ENCODE peak calls at places on chromosomes 1 and 21, in seven cellular contexts. S is HCT116, H is SK-N-SH, J is K562, A is HepG2, N is GM12878, O is H1. P is an unnamed sample.

GRCh38 chr1:198699167-198700015 is 60.6 kb downstream of the PTPRC start:
- DNase-seq in S (peak), H (no peak), J (peak), A (peak), N (no peak), O (peak), P (peak)

GRCh38 chr1:36889478-36889845 is 144.9 kb downstream of the GRIK3 start:
- DNase-seq in S (no peak), H (no peak), J (no peak), A (no peak), N (no peak), O (peak), P (no peak)

GRCh38 chr1:200183637-200184036 is 156.1 kb downstream of the NR5A2 start:
- DNase-seq in S (no peak), H (no peak), J (no peak), A (no peak), N (no peak), O (no peak), P (no peak)

GRCh38 chr1:120179420-120180348 is 3.4 kb upstream of the SEC22B start:
- DNase-seq in S (no peak), H (peak), J (peak), A (no peak), N (no peak), O (peak), P (peak)

GRCh38 chr1:17952506-17952905 is 155.1 kb upstream of the IGSF21 start:
- DNase-seq in S (no peak), H (no peak), J (no peak), A (no peak), N (no peak), O (no peak), P (no peak)

GRCh38 chr1:235067396-235068154 is 61.1 kb downstream of the TOMM20 start:
- DNase-seq in S (peak), H (no peak), J (no peak), A (peak), N (no peak), O (no peak), P (peak)

GRCh38 chr1:83999316-83999819 is 436 bp upstream of the TTLL7 start:
- DNase-seq in S (peak), H (no peak), J (peak), A (peak), N (no peak), O (no peak), P (peak)

GRCh38 chr1:25083481-25084345 is 148.6 kb downstream of the SYF2 start:
- DNase-seq in S (no peak), H (no peak), J (no peak), A (no peak), N (no peak), O (no peak), P (no peak)

GRCh38 chr1:35971601-35972000 is 40.7 kb downstream of the AGO3 start:
- DNase-seq in S (no peak), H (no peak), J (no peak), A (no peak), N (no peak), O (no peak), P (no peak)

GRCh38 chr1:102174259-102174863 is 177.6 kb upstream of the OLFM3 start:
- DNase-seq in S (no peak), H (no peak), J (peak), A (peak), N (no peak), O (peak), P (peak)

GRCh38 chr1:112496290-112496689 is 12.5 kb upstream of the WNT2B start:
- DNase-seq in S (no peak), H (no peak), J (no peak), A (no peak), N (no peak), O (no peak), P (no peak)

GRCh38 chr1:170247751-170248521 is 102.2 kb downstream of the NTMT2 start:
- DNase-seq in S (no peak), H (no peak), J (no peak), A (no peak), N (peak), O (no peak), P (no peak)

GRCh38 chr1:12473596-12474329 is 144.2 kb downstream of the DHRS3 start:
- DNase-seq in S (no peak), H (no peak), J (no peak), A (no peak), N (no peak), O (no peak), P (no peak)

GRCh38 chr1:215082532-215083407 is at the start of gene KCNK2:
- DNase-seq in S (no peak), H (peak), J (no peak), A (no peak), N (no peak), O (peak), P (peak)

GRCh38 chr1:231986631-231987291 is 360.2 kb downstream of the DISC1 start:
- DNase-seq in S (no peak), H (peak), J (no peak), A (no peak), N (no peak), O (no peak), P (no peak)

GRCh38 chr1:22750671-22751016 is 40.0 kb downstream of the EPHB2 start:
- DNase-seq in S (no peak), H (no peak), J (no peak), A (no peak), N (no peak), O (no peak), P (peak)

GRCh38 chr1:200282497-200283122 is 127.2 kb downstream of the ZNF281 start:
- DNase-seq in S (no peak), H (no peak), J (no peak), A (no peak), N (no peak), O (no peak), P (no peak)

GRCh38 chr1:66446261-66447001 is 87.5 kb upstream of the SGIP1 start:
- DNase-seq in S (peak), H (peak), J (peak), A (peak), N (peak), O (no peak), P (peak)

GRCh38 chr1:58841455-58841854 is 57.6 kb upstream of the JUN start:
- DNase-seq in S (no peak), H (no peak), J (peak), A (no peak), N (no peak), O (no peak), P (peak)

GRCh38 chr1:78843111-78843908 is 163.2 kb downstream of the ADGRL4 start:
- DNase-seq in S (no peak), H (no peak), J (no peak), A (no peak), N (no peak), O (no peak), P (no peak)

GRCh38 chr21:33543505-33544129 is 779 bp downstream of the SON start:
- DNase-seq in S (no peak), H (no peak), J (no peak), A (no peak), N (no peak), O (no peak), P (no peak)

GRCh38 chr1:183512450-183512849 is 40.2 kb downstream of the SMG7 start:
- DNase-seq in S (no peak), H (no peak), J (no peak), A (no peak), N (no peak), O (no peak), P (no peak)

GRCh38 chr1:24503870-24504523 is 1.4 kb downstream of the RCAN3 start:
- DNase-seq in S (no peak), H (no peak), J (no peak), A (no peak), N (no peak), O (no peak), P (no peak)

GRCh38 chr1:232837085-232837484 is 31.9 kb downstream of the MAP10 start:
- DNase-seq in S (no peak), H (no peak), J (no peak), A (no peak), N (no peak), O (no peak), P (no peak)

GRCh38 chr1:10217748-10218441 is 7.5 kb downstream of the KIF1B start:
- DNase-seq in S (no peak), H (no peak), J (no peak), A (no peak), N (no peak), O (no peak), P (no peak)

GRCh38 chr1:3690282-3691065 is 38.2 kb downstream of the TP73 start:
- DNase-seq in S (no peak), H (no peak), J (no peak), A (no peak), N (no peak), O (no peak), P (no peak)

GRCh38 chr1:197736689-197737088 is 38.6 kb downstream of the DENND1B start:
- DNase-seq in S (no peak), H (no peak), J (no peak), A (no peak), N (no peak), O (no peak), P (peak)

GRCh38 chr21:44267655-44268142 is 6.0 kb upstream of the DNMT3L start:
- DNase-seq in S (no peak), H (no peak), J (peak), A (peak), N (peak), O (peak), P (no peak)

GRCh38 chr1:154970631-154971340 is at the start of gene SHC1:
- DNase-seq in S (no peak), H (peak), J (peak), A (peak), N (no peak), O (peak), P (peak)

GRCh38 chr1:59445040-59445439 is 148.1 kb downstream of the FGGY start:
- DNase-seq in S (no peak), H (no peak), J (no peak), A (no peak), N (no peak), O (no peak), P (peak)

GRCh38 chr1:40981702-40982448 is 2.4 kb downstream of the CTPS1 start:
- DNase-seq in S (no peak), H (no peak), J (no peak), A (no peak), N (no peak), O (no peak), P (no peak)

GRCh38 chr1:47948126-47948525 is 49.1 kb downstream of the TRABD2B start:
- DNase-seq in S (no peak), H (no peak), J (no peak), A (peak), N (no peak), O (no peak), P (no peak)

GRCh38 chr1:2145946-2146835 is 48.4 kb downstream of the FAAP20 start:
- DNase-seq in S (no peak), H (no peak), J (no peak), A (no peak), N (no peak), O (no peak), P (no peak)

GRCh38 chr1:206839857-206840256 is 25.6 kb upstream of the IL20 start:
- DNase-seq in S (no peak), H (no peak), J (no peak), A (no peak), N (no peak), O (no peak), P (no peak)

GRCh38 chr1:22778842-22779520 is 68.3 kb downstream of the EPHB2 start:
- DNase-seq in S (no peak), H (no peak), J (no peak), A (no peak), N (no peak), O (no peak), P (no peak)

GRCh38 chr1:227793079-227793947 is 22.2 kb upstream of the PRSS38 start:
- DNase-seq in S (no peak), H (no peak), J (peak), A (no peak), N (no peak), O (no peak), P (no peak)

GRCh38 chr1:119885903-119886783 is 10.2 kb downstream of the ADAM30 start:
- DNase-seq in S (peak), H (peak), J (peak), A (peak), N (no peak), O (peak), P (peak)

DNA sequence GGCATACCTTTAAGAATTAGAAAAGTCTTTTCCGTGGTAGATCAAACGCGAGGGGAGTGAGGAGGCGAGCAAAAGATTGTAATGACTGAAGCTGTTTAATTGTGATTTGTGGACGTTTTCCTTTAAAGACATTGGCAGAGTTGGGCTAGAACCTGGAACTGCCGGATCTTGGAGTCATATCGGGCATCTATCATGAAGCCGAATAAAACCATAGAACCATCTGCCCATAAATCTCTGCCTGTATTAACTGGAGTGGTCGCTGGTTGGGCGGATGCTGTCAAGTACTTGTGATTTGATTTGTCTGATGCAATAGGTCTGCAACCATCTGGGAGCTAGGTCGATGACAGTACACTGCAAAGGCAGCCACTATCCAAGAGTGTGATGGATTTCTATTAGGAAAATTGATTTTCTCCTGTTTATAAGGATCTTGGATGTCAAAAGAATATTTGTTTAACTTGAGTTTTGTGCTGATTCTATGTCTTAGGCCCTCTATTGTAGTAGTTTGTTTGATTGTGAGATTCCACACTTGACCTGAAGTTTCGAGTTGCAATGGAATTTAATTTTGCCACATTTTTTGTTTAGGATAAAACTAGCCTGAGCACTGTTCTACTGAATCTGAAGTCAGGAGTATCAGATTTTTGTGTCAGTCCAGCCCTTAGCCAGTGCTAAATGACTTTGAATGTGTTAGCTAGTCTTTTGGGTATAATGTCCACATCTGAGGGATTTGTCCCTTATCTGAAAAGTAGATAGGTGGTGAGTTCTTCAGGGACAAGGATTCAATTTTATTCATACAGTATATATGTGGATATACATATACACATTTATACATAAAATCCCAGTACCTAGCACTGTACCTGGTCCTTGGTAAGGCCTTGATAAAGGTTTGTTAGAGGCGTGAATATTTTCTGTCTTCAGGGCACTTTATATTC is 1.2 kb downstream of the SARS1 start:
- DNase-seq in S (peak), H (peak), J (peak), A (peak), N (peak), O (no peak), P (peak)
- TF ChIP-seq JUND in S (peak), H (no peak), J (peak), A (no peak), N (no peak), O (no peak), P (no peak)

DNA sequence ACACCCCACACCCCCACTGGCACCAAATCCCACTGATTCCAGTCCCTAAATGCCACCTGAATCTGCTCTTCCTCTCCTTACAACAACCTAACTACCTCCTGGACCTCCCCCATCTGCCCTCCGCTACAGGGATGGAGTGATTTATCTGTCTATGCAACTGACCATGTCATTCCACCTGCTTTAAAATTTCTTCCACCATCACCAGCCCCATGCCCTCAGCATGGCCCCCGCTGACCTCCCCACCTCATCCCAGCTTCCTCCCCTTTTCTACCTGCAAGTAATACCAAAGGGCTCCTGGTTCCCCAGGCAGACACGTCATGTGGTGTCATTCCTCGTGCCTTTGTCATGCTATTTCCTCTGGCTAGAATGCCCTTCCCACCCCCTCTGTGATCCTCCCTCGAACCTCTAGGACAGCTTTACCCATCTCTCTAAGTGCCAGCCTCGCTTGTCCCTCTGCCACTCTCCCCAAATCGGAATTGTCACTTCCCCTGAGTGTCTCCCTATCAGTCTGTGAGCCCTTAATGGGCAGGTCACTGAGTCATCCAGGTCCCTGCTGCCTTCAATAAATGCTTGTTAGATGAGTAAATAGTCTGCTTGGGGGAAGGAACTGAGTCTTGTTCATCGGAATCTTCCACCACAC is 3.7 kb downstream of the GJB4 start:
- DNase-seq in S (peak), H (no peak), J (no peak), A (peak), N (no peak), O (no peak), P (no peak)
- TF ChIP-seq JUND in S (no peak), H (no peak), J (no peak), A (no peak), N (no peak), O (no peak), P (no peak)

DNA sequence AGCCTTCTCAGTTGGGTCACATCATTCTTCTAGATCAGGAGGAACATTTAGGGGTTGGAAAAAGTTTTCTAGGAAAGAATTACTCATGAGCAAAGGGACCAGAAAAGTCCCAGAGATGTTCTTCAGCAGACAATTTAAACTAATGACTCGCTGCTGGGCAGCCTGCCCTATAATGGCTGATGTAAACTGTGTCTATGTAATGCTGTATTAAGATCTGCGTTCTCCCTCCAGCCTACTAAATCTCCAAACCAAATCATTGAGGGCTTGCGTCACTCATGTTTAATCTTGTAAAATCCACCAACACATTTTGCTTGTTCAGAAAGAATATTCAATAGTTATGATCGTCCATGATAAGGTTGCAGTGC is 92.1 kb downstream of the LRRC8C start:
- DNase-seq in S (no peak), H (no peak), J (no peak), A (no peak), N (no peak), O (no peak), P (no peak)
- TF ChIP-seq JUND in S (peak), H (no peak), J (peak), A (no peak), N (no peak), O (no peak), P (no peak)

GRCh38 chr1:196651637-196652215 is at the start of gene CFH:
- DNase-seq in S (no peak), H (no peak), J (peak), A (no peak), N (no peak), O (no peak), P (no peak)
- TF ChIP-seq JUND in S (no peak), H (no peak), J (no peak), A (no peak), N (no peak), O (no peak), P (no peak)

GRCh38 chr1:39833121-39833520 is 44.5 kb upstream of the BMP8B start:
- DNase-seq in S (no peak), H (no peak), J (no peak), A (no peak), N (no peak), O (no peak), P (no peak)
- TF ChIP-seq JUND in S (no peak), H (no peak), J (no peak), A (no peak), N (no peak), O (no peak), P (no peak)

DNA sequence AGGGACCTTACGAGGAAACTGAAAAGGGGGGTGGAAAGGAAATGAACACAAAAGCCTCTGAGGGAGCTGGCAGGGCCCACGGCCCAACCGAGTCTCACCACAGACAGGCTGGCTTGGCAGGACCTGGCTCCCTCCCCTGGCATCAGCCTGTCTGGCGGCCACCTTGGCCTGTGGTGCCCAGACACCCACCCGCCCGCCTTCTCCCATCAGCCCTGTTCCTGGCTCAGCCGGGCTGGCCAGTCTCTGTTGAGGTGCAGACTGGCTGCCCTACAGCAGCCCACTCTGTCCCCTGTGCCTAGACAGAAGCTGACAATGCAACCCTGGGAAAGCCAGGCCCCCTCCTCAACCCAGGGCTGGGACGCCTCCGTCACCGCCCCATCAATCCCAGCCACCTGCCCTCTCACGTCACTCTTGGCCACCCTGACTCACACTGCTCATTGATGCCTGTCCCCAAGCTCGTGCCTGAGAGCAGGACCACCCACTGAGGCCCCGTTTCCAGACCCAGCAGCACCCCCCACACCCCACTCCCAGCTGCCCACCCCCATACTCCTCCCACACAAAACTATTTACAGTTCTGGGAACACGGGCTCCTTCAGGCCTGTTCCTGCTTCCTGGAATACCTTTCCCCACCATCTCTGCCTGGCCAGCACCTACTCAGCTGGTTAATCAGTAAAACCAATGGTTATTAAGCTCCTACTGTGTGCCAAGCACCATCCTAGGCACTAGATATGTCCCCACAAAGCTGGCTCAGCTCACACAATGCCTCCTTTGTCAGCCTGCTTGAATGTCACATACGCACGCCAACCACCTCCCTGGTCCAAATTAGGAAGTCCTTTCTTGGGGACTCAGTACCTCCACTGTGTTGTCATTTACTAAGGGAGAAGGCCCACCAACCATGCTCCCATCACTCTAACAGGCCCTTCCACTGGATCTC is 22.7 kb downstream of the SDC3 start:
- DNase-seq in S (no peak), H (no peak), J (no peak), A (no peak), N (no peak), O (no peak), P (no peak)
- TF ChIP-seq JUND in S (no peak), H (no peak), J (no peak), A (no peak), N (no peak), O (no peak), P (no peak)